ENCODE peak calls at places on chromosome 7, in ten cellular contexts. I is GM18507; V is neuronal stem cell; E is adipocyte; J is NCI-H2081; K is stimulated activated CD8-positive, alpha-beta memory T cell treated with anti-CD3 and anti-CD28 coated beads, Interleukin-2, amount 100 ng/mL, for 48 hours; U is EL; W is stimulated activated naive B cell treated with anti-CD40 and anti-IgM and Interleukin-4, amounts not matched to agents 10 μg/mL and 1 μg/mL and 100 μg/mL, for 72 hours; Y is Panc1; M is NCI-H748 treated with DMSO at 0.1 percent for 48 hours. Z is an unnamed sample.

GRCh38 chr7:12873596-12873995 is 186.2 kb downstream of the ARL4A start:
- DNase-seq in W (no peak), M (no peak), V (no peak), K (no peak), I (no peak), J (no peak), U (no peak), Y (no peak), E (no peak), Z (no peak)

GRCh38 chr7:45583296-45583695 is 9.1 kb downstream of the ADCY1 start:
- DNase-seq in Y (no peak), I (no peak), E (no peak), K (no peak), M (no peak), U (no peak), W (no peak), J (no peak), V (no peak), Z (no peak)

GRCh38 chr7:2162959-2163358 is 69.8 kb downstream of the MAD1L1 start:
- DNase-seq in E (no peak), U (no peak), W (no peak), K (no peak), J (no peak), I (no peak), V (no peak), Y (no peak), M (no peak), Z (no peak)

GRCh38 chr7:158353606-158354570 is 233.7 kb downstream of the PTPRN2 start:
- DNase-seq in U (no peak), K (no peak), J (peak; percentile 15), I (no peak), V (peak; percentile 51), Y (peak; percentile 38), E (no peak), M (peak; percentile 40), W (no peak), Z (no peak)

GRCh38 chr7:29609162-29610030 is 45.8 kb downstream of the PRR15 start:
- DNase-seq in W (no peak), V (peak; percentile 12), U (peak; percentile 63), I (no peak), K (no peak), Y (no peak), J (peak; percentile 54), E (peak; percentile 20), M (peak; percentile 89), Z (peak; percentile 63)

GRCh38 chr7:82057476-82057875 is 287.6 kb upstream of the HGF start:
- DNase-seq in U (no peak), V (no peak), E (no peak), M (no peak), W (no peak), I (no peak), K (no peak), Y (no peak), J (no peak), Z (no peak)

GRCh38 chr7:1593091-1593866 is 23.4 kb upstream of the PSMG3 start:
- DNase-seq in M (no peak), K (no peak), J (no peak), I (no peak), Y (no peak), V (no peak), U (peak; percentile 16), W (no peak), E (no peak), Z (no peak)

GRCh38 chr7:66076459-66077329 is 1.1 kb downstream of the ASL start:
- DNase-seq in E (no peak), W (no peak), Y (no peak), J (no peak), K (no peak), I (no peak), U (no peak), V (no peak), M (no peak), Z (no peak)

GRCh38 chr7:37047260-37047659 is 323.0 kb upstream of the AOAH start:
- DNase-seq in W (no peak), V (no peak), U (no peak), J (no peak), M (peak; percentile 44), E (no peak), K (no peak), Y (no peak), I (no peak), Z (no peak)

GRCh38 chr7:141012696-141013344 is 1.9 kb downstream of the MRPS33 start:
- DNase-seq in J (no peak), W (no peak), U (peak; percentile 29), I (no peak), Y (no peak), K (no peak), V (no peak), M (no peak), E (peak; percentile 18), Z (peak; percentile 12)

GRCh38 chr7:134434701-134435100 is 24.2 kb downstream of the AKR1B1 start:
- DNase-seq in I (no peak), M (no peak), W (no peak), J (no peak), Y (no peak), E (no peak), U (no peak), K (no peak), V (no peak), Z (no peak)

GRCh38 chr7:139490130-139490529 is 6.7 kb upstream of the KLRG2 start:
- DNase-seq in W (no peak), V (no peak), I (no peak), E (no peak), U (no peak), M (no peak), J (no peak), Y (no peak), K (no peak), Z (no peak)

GRCh38 chr7:28096713-28097112 is 83.9 kb downstream of the JAZF1 start:
- DNase-seq in Y (no peak), V (peak; percentile 51), W (peak; percentile 22), E (peak; percentile 89), M (peak; percentile 47), K (no peak), I (peak; percentile 36), U (peak; percentile 64), J (peak; percentile 57), Z (peak; percentile 79)

GRCh38 chr7:37709631-37710509 is 26.3 kb downstream of the GPR141 start:
- DNase-seq in I (peak; percentile 14), K (no peak), U (no peak), Y (no peak), E (no peak), M (no peak), J (no peak), V (no peak), W (no peak), Z (no peak)

GRCh38 chr7:90006988-90007387 is 147.3 kb upstream of the STEAP1 start:
- DNase-seq in Y (no peak), E (no peak), K (no peak), M (peak; percentile 57), W (no peak), U (no peak), V (no peak), I (no peak), J (no peak), Z (no peak)

Z was measured in AG20443.